ENCODE peak calls at places on chromosomes 12 and 14, in six cellular contexts. A, F, W, Q, N and U are unnamed samples.
A peak's percentile ranks its signal among the peaks of the same experiment; 100 is the strongest.

GRCh38 chr14:94180655-94181271 is 6.6 kb downstream of the PPP4R4 start:
- DNase-seq in N (no peak), W (peak; percentile 18), F (no peak), A (peak; percentile 35), Q (no peak), U (no peak)

GRCh38 chr12:81253360-81253759 is 175.5 kb downstream of the ACSS3 start:
- DNase-seq in N (no peak), F (no peak), Q (no peak), A (no peak), W (no peak), U (no peak)

GRCh38 chr14:66082009-66082408 is 404.2 kb upstream of the CCDC196 start:
- DNase-seq in W (no peak), A (no peak), F (no peak), N (no peak), Q (no peak), U (peak; percentile 14)

GRCh38 chr14:22472935-22473854 is 115.8 kb downstream of the DAD1 start:
- DNase-seq in Q (peak; percentile 77), F (peak; percentile 63), A (peak; percentile 34), W (peak; percentile 21), N (no peak), U (no peak)

GRCh38 chr12:102197789-102198188 is at the start of gene PMCH:
- DNase-seq in N (no peak), Q (no peak), F (no peak), W (no peak), A (no peak), U (no peak)

GRCh38 chr14:50452979-50453705 is 56.5 kb upstream of the CDKL1 start:
- DNase-seq in F (no peak), A (no peak), N (no peak), Q (no peak), W (no peak), U (no peak)

GRCh38 chr14:36553650-36554260 is 28.7 kb downstream of the NKX2-8 start:
- DNase-seq in Q (no peak), N (no peak), F (no peak), A (peak; percentile 41), W (peak; percentile 29), U (no peak)

GRCh38 chr14:69637503-69638030 is 26.2 kb downstream of the SUSD6 start:
- DNase-seq in N (no peak), Q (peak; percentile 90), W (no peak), F (no peak), A (no peak), U (no peak)

GRCh38 chr12:62922539-62922938 is 12.4 kb downstream of the PPM1H start:
- DNase-seq in N (no peak), F (no peak), Q (no peak), W (no peak), A (no peak), U (no peak)

GRCh38 chr12:54680374-54680773 is 32.2 kb upstream of the DCD start:
- DNase-seq in N (no peak), Q (no peak), A (peak; percentile 56), W (peak; percentile 43), F (peak; percentile 37), U (no peak)

GRCh38 chr12:41339784-41340183 is 151.7 kb downstream of the PDZRN4 start:
- DNase-seq in Q (no peak), N (no peak), F (no peak), W (no peak), A (no peak), U (no peak)

GRCh38 chr12:116650062-116650461 is 87.8 kb downstream of the SPRING1 start:
- DNase-seq in F (no peak), A (no peak), W (no peak), Q (no peak), N (no peak), U (no peak)

GRCh38 chr14:64983439-64984310 is 3.0 kb upstream of the FNTB start:
- DNase-seq in F (peak; percentile 42), Q (no peak), A (peak; percentile 16), W (peak; percentile 55), N (no peak), U (no peak)

DNA sequence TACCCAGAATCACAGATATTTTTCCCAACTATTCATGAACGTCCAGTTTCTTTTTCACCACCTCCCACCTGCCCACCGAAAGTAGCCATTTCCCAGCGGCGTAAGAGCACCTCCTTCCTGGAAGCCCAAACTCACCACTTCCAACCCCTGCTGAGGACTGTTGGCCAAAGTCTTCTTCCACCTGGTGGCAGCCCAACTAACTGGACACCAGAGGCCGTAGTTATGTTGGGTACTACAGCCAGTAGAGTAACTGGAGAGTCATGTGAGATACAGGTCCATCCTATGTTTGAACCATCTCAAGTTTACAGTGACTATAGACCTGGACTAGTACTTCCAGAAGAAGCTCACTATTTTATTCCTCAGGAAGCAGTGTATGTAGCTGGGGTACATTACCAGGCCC is 81.6 kb downstream of the RAD52 start:
- DNase-seq in W (no peak), A (no peak), N (no peak), Q (no peak), F (no peak), U (no peak)
- TF ChIP-seq CTCF in W (no peak), A (no peak), N (no peak), Q (no peak), F (no peak), U (no peak)

DNA sequence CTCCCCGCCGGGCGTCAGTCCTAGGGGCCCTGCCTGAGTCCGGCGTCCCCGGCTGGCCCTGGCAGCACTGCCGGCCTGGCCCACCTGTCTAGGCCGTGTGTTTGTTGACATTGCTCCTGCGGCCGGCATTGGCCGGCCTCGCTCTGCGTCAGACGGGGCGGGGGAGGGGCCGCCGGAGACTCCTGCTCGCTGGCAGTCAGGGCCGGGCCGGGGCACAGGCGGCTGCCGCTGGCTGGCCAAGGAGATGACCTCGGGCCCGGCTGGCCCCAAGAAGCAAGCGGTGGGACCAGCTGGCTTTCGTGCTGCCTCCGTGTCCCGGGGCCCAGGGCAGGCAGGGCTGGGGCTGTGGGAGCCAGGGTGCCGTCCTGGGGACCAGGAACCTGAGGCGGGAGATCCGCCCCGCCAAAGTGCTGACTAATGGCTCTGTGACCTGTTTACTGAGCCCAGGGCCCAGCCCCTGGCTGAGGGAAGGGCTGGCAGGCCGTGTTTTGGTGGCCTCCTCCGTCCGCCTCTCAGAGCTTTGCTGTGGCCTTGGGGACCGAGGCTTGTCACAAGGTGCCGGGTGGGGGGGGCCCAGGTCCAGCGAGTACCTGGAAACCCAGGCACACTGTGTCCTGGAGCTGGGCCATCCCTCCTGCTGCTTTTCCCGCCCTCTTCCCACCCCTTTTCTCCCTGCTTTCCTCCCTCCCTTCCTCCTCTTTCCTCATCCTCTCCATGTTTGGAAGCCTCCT is 1.8 kb downstream of the ULK1 start:
- DNase-seq in N (peak; percentile 85), A (peak; percentile 70), Q (peak; percentile 95), F (peak; percentile 96), W (peak; percentile 95), U (peak; percentile 87)
- TF ChIP-seq POLR2A in N (peak; percentile 96), A (peak; percentile 20), Q (peak; percentile 89), F (no peak), W (peak; percentile 22), U (peak; percentile 53)

GRCh38 chr14:105867961-105868599 is 341.7 kb downstream of the TMEM121 start:
- DNase-seq in W (no peak), F (peak; percentile 16), A (no peak), Q (no peak), N (peak; percentile 7), U (no peak)

GRCh38 chr14:105864651-105865265 is 338.4 kb downstream of the TMEM121 start:
- DNase-seq in A (no peak), F (peak; percentile 23), W (no peak), Q (peak; percentile 30), N (peak; percentile 12), U (no peak)

GRCh38 chr14:105865266-105865903 is 339.0 kb downstream of the TMEM121 start:
- DNase-seq in W (no peak), Q (peak; percentile 36), N (peak; percentile 10), A (no peak), F (peak; percentile 20), U (peak; percentile 76)

GRCh38 chr14:105866841-105867321 is 340.5 kb downstream of the TMEM121 start:
- DNase-seq in A (no peak), N (peak; percentile 5), W (no peak), Q (no peak), F (peak; percentile 15), U (peak; percentile 70)

GRCh38 chr14:105865904-105866840 is 339.8 kb downstream of the TMEM121 start:
- DNase-seq in F (peak; percentile 23), W (no peak), Q (peak; percentile 40), A (no peak), N (peak; percentile 10), U (peak; percentile 64)
- H3K4me3 ChIP-seq in F (no peak overlapping the region), W (no peak overlapping the region), Q (no peak overlapping the region), A (no peak overlapping the region), N (no peak overlapping the region), U (no peak overlapping the region)

GRCh38 chr14:105168093-105168420 is 519 bp downstream of the JAG2 start:
- DNase-seq in N (no peak), Q (no peak), W (no peak), A (no peak), F (no peak), U (no peak)

GRCh38 chr14:105168496-105168978 is at the start of gene JAG2:
- DNase-seq in Q (peak; percentile 75), F (peak; percentile 67), W (peak; percentile 69), A (no peak), N (no peak), U (no peak)

GRCh38 chr14:105167303-105168092 is 1.1 kb downstream of the JAG2 start:
- DNase-seq in W (no peak), A (no peak), F (peak; percentile 33), Q (no peak), N (no peak), U (no peak)

GRCh38 chr14:105169776-105170655 is 1.4 kb upstream of the JAG2 start:
- DNase-seq in N (no peak), A (no peak), F (no peak), W (no peak), Q (no peak), U (no peak)

DNA sequence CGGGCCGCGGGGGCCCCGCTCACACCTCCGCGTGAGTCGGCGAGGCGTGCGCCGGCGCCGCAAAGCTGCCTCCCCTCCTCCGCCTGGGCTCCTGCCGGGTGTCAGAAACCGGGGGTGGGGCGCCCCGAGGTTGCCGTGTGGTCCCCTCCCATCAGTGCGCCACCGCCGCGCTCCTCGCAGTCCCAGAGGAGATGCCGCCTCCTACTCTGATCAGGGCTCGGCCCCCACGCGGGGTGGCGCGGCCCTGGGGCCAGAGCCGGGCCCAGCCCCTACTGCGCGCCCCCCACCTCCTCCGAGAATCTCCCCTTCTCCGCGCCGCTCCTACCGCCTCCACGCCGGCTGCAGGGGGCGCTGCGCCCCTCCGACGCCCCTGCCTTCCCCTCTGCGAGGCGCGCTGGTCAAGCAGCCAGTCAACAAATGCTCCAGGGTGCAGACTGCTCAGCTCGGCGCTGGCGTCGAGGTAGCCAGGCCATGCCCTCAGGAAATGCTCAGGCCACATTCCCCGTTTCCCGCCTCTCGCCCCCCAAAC is 467 bp upstream of the JAG2 start:
- DNase-seq in F (no peak), N (no peak), Q (no peak), W (peak; percentile 67), A (no peak), U (no peak)
- TF ChIP-seq CTCF in F (no peak), N (peak; percentile 24), Q (peak; percentile 27), W (peak; percentile 52), A (peak; percentile 60), U (no peak)

GRCh38 chr14:78857974-78858373 is 687.8 kb downstream of the NRXN3 start:
- DNase-seq in Q (no peak), N (no peak), W (no peak), A (no peak), F (no peak), U (no peak)

GRCh38 chr14:78863143-78863542 is 693.0 kb downstream of the NRXN3 start:
- DNase-seq in F (no peak), Q (no peak), A (no peak), W (no peak), N (no peak), U (no peak)
- TF ChIP-seq POLR2A in F (no peak), Q (no peak), A (no peak), W (no peak), N (no peak), U (no peak)